ENCODE peak calls at places on chromosomes 3 and 15, in six cellular contexts. One of them, this sample, is unnamed.

GRCh38 chr15:48582472-48583235 is 62.9 kb downstream of the FBN1 start:
- DNase-seq in mesenchymal stem cell: peak
- DNase-seq in body of pancreas: no peak
- DNase-seq in CD8-positive, alpha-beta memory T cell: no peak
- DNase-seq in IMR-90: peak
- DNase-seq in aorta: no peak
- DNase-seq in this sample: no peak

GRCh38 chr15:56496635-56497034 is 31.7 kb upstream of the MNS1 start:
- DNase-seq in CD8-positive, alpha-beta memory T cell: peak
- DNase-seq in mesenchymal stem cell: peak
- DNase-seq in aorta: no peak
- DNase-seq in IMR-90: peak
- DNase-seq in body of pancreas: no peak
- DNase-seq in this sample: no peak

GRCh38 chr3:192092388-192093005 is 631.5 kb downstream of the PYDC2 start:
- DNase-seq in CD8-positive, alpha-beta memory T cell: no peak
- DNase-seq in IMR-90: no peak
- DNase-seq in mesenchymal stem cell: no peak
- DNase-seq in body of pancreas: no peak
- DNase-seq in aorta: no peak
- DNase-seq in this sample: no peak

GRCh38 chr3:31862861-31863260 is 118.2 kb downstream of the OSBPL10 start:
- DNase-seq in CD8-positive, alpha-beta memory T cell: no peak
- DNase-seq in mesenchymal stem cell: peak
- DNase-seq in body of pancreas: no peak
- DNase-seq in aorta: no peak
- DNase-seq in IMR-90: peak
- DNase-seq in this sample: no peak

GRCh38 chr3:179146911-179147570 is 1.1 kb upstream of the PIK3CA start:
- DNase-seq in IMR-90: peak
- DNase-seq in body of pancreas: no peak
- DNase-seq in mesenchymal stem cell: peak
- DNase-seq in CD8-positive, alpha-beta memory T cell: peak
- DNase-seq in aorta: no peak
- DNase-seq in this sample: no peak

GRCh38 chr15:83766326-83766725 is 112.4 kb downstream of the ADAMTSL3 start:
- DNase-seq in aorta: no peak
- DNase-seq in CD8-positive, alpha-beta memory T cell: no peak
- DNase-seq in body of pancreas: no peak
- DNase-seq in mesenchymal stem cell: no peak
- DNase-seq in IMR-90: peak
- DNase-seq in this sample: no peak

GRCh38 chr3:190696777-190697501 is 165.6 kb downstream of the GMNC start:
- DNase-seq in mesenchymal stem cell: peak
- DNase-seq in IMR-90: peak
- DNase-seq in body of pancreas: no peak
- DNase-seq in CD8-positive, alpha-beta memory T cell: no peak
- DNase-seq in aorta: no peak
- DNase-seq in this sample: no peak

GRCh38 chr15:85792872-85793621 is 1.7 kb downstream of the KLHL25 start:
- DNase-seq in body of pancreas: no peak
- DNase-seq in IMR-90: no peak
- DNase-seq in CD8-positive, alpha-beta memory T cell: no peak
- DNase-seq in mesenchymal stem cell: no peak
- DNase-seq in aorta: no peak
- DNase-seq in this sample: no peak

GRCh38 chr3:38001456-38002081 is 11.0 kb downstream of the VILL start:
- DNase-seq in aorta: peak
- DNase-seq in mesenchymal stem cell: no peak
- DNase-seq in CD8-positive, alpha-beta memory T cell: no peak
- DNase-seq in body of pancreas: peak
- DNase-seq in IMR-90: no peak
- DNase-seq in this sample: peak

GRCh38 chr3:45035441-45036301 is 9.6 kb downstream of the CLEC3B start:
- DNase-seq in body of pancreas: no peak
- DNase-seq in aorta: peak
- DNase-seq in IMR-90: peak
- DNase-seq in mesenchymal stem cell: peak
- DNase-seq in CD8-positive, alpha-beta memory T cell: no peak
- DNase-seq in this sample: peak

GRCh38 chr15:80214979-80215378 is 37.0 kb downstream of the CTXND1 start:
- DNase-seq in CD8-positive, alpha-beta memory T cell: no peak
- DNase-seq in aorta: no peak
- DNase-seq in IMR-90: no peak
- DNase-seq in mesenchymal stem cell: no peak
- DNase-seq in body of pancreas: peak
- DNase-seq in this sample: no peak

GRCh38 chr3:146166450-146167222 is 5.7 kb upstream of the PLOD2 start:
- DNase-seq in CD8-positive, alpha-beta memory T cell: no peak
- DNase-seq in IMR-90: peak
- DNase-seq in body of pancreas: no peak
- DNase-seq in mesenchymal stem cell: peak
- DNase-seq in aorta: no peak
- DNase-seq in this sample: no peak

GRCh38 chr3:174957081-174957480 is 97.9 kb downstream of the NAALADL2 start:
- DNase-seq in body of pancreas: no peak
- DNase-seq in mesenchymal stem cell: peak
- DNase-seq in aorta: no peak
- DNase-seq in CD8-positive, alpha-beta memory T cell: no peak
- DNase-seq in IMR-90: peak
- DNase-seq in this sample: no peak

GRCh38 chr15:78424673-78425072 is 13.3 kb upstream of the IREB2 start:
- DNase-seq in body of pancreas: no peak
- DNase-seq in IMR-90: no peak
- DNase-seq in CD8-positive, alpha-beta memory T cell: no peak
- DNase-seq in mesenchymal stem cell: no peak
- DNase-seq in aorta: no peak
- DNase-seq in this sample: no peak
- H3K4me3 ChIP-seq in body of pancreas: no peak
- H3K4me3 ChIP-seq in IMR-90: no peak
- H3K4me3 ChIP-seq in CD8-positive, alpha-beta memory T cell: no peak
- H3K4me3 ChIP-seq in mesenchymal stem cell: no peak
- H3K4me3 ChIP-seq in aorta: no peak
- H3K4me3 ChIP-seq in this sample: no peak

GRCh38 chr3:50156991-50157493 is 1.9 kb downstream of the SEMA3F start:
- DNase-seq in CD8-positive, alpha-beta memory T cell: no peak
- DNase-seq in aorta: no peak
- DNase-seq in mesenchymal stem cell: peak
- DNase-seq in IMR-90: peak
- DNase-seq in body of pancreas: no peak
- DNase-seq in this sample: no peak
- H3K27ac ChIP-seq in CD8-positive, alpha-beta memory T cell: no peak
- H3K27ac ChIP-seq in aorta: no peak
- H3K27ac ChIP-seq in mesenchymal stem cell: no peak
- H3K27ac ChIP-seq in IMR-90: peak
- H3K27ac ChIP-seq in body of pancreas: no peak
- H3K27ac ChIP-seq in this sample: no peak

GRCh38 chr15:31367021-31367729 is 40.5 kb downstream of the KLF13 start:
- DNase-seq in aorta: no peak
- DNase-seq in body of pancreas: no peak
- DNase-seq in CD8-positive, alpha-beta memory T cell: no peak
- DNase-seq in IMR-90: no peak
- DNase-seq in mesenchymal stem cell: no peak
- DNase-seq in this sample: peak
- H3K4me3 ChIP-seq in aorta: no peak
- H3K4me3 ChIP-seq in body of pancreas: no peak
- H3K4me3 ChIP-seq in CD8-positive, alpha-beta memory T cell: peak
- H3K4me3 ChIP-seq in IMR-90: no peak
- H3K4me3 ChIP-seq in mesenchymal stem cell: no peak
- H3K4me3 ChIP-seq in this sample: peak

GRCh38 chr15:59345326-59345725 is 27.3 kb downstream of the MYO1E start:
- DNase-seq in IMR-90: no peak
- DNase-seq in mesenchymal stem cell: no peak
- DNase-seq in body of pancreas: no peak
- DNase-seq in aorta: no peak
- DNase-seq in CD8-positive, alpha-beta memory T cell: no peak
- DNase-seq in this sample: no peak

GRCh38 chr15:59349715-59350420 is 22.8 kb downstream of the MYO1E start:
- DNase-seq in aorta: no peak
- DNase-seq in mesenchymal stem cell: peak
- DNase-seq in CD8-positive, alpha-beta memory T cell: no peak
- DNase-seq in IMR-90: peak
- DNase-seq in body of pancreas: no peak
- DNase-seq in this sample: peak

GRCh38 chr15:59346951-59347350 is 25.7 kb downstream of the MYO1E start:
- DNase-seq in aorta: no peak
- DNase-seq in CD8-positive, alpha-beta memory T cell: no peak
- DNase-seq in body of pancreas: no peak
- DNase-seq in mesenchymal stem cell: no peak
- DNase-seq in IMR-90: no peak
- DNase-seq in this sample: no peak

GRCh38 chr15:59350421-59350732 is 22.3 kb downstream of the MYO1E start:
- DNase-seq in IMR-90: no peak
- DNase-seq in body of pancreas: no peak
- DNase-seq in CD8-positive, alpha-beta memory T cell: no peak
- DNase-seq in mesenchymal stem cell: no peak
- DNase-seq in aorta: no peak
- DNase-seq in this sample: no peak

DNA sequence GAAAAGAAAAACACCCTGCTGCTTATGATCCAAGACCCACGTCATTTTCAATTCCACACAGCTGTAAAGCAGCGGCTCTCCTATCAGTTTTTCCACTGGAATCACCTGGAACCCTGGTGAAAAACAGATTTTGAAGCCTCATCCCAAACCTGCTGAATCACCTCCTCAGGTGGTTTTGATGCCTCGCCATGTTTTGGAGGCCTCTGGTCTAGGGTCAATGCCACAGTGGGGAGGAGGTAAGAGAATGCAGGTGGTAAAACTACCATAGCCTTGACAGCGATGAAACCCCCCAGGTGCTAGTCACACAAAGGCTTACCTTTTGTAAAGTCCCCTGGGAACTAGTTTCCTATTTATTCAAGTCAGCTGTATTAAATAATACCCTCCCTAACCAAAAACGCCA is 24.8 kb downstream of the MYO1E start:
- DNase-seq in IMR-90: no peak
- DNase-seq in mesenchymal stem cell: no peak
- DNase-seq in aorta: no peak
- DNase-seq in CD8-positive, alpha-beta memory T cell: no peak
- DNase-seq in body of pancreas: no peak
- DNase-seq in this sample: no peak
- H3K27ac ChIP-seq in IMR-90: no peak
- H3K27ac ChIP-seq in mesenchymal stem cell: no peak
- H3K27ac ChIP-seq in aorta: no peak
- H3K27ac ChIP-seq in CD8-positive, alpha-beta memory T cell: no peak
- H3K27ac ChIP-seq in body of pancreas: no peak
- H3K27ac ChIP-seq in this sample: no peak

GRCh38 chr3:142210144-142210543 is 15.2 kb downstream of the GK5 start:
- DNase-seq in mesenchymal stem cell: peak
- DNase-seq in aorta: no peak
- DNase-seq in CD8-positive, alpha-beta memory T cell: no peak
- DNase-seq in IMR-90: no peak
- DNase-seq in body of pancreas: no peak
- DNase-seq in this sample: no peak
- H3K4me3 ChIP-seq in mesenchymal stem cell: no peak
- H3K4me3 ChIP-seq in aorta: peak
- H3K4me3 ChIP-seq in CD8-positive, alpha-beta memory T cell: no peak
- H3K4me3 ChIP-seq in IMR-90: no peak
- H3K4me3 ChIP-seq in body of pancreas: no peak
- H3K4me3 ChIP-seq in this sample: no peak

DNA sequence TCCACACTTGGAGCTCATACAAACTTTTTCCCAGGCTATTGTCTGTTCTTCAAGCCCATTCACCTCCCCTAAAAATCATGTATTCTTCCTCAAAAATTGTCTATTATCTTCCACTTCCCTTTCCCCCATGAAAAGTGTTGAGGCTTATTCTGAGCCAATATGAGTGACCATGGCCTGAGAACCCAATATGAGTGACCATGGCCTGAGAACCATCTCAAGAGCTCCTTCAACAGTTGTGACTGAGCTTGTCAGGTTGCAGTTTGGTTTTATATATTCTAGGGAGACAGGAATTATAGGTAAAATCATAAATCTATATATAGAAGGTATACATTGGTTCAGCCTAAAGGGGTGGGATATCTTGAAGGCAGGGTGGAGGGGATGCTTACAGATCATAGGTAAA is 95.6 kb downstream of the TGFBR2 start:
- DNase-seq in IMR-90: no peak
- DNase-seq in aorta: no peak
- DNase-seq in body of pancreas: no peak
- DNase-seq in mesenchymal stem cell: no peak
- DNase-seq in CD8-positive, alpha-beta memory T cell: no peak
- DNase-seq in this sample: no peak
- H3K27ac ChIP-seq in IMR-90: no peak
- H3K27ac ChIP-seq in aorta: no peak
- H3K27ac ChIP-seq in body of pancreas: no peak
- H3K27ac ChIP-seq in mesenchymal stem cell: no peak
- H3K27ac ChIP-seq in CD8-positive, alpha-beta memory T cell: no peak
- H3K27ac ChIP-seq in this sample: no peak

GRCh38 chr3:13379191-13379830 is 40.8 kb downstream of the NUP210 start:
- DNase-seq in aorta: peak
- DNase-seq in body of pancreas: no peak
- DNase-seq in mesenchymal stem cell: peak
- DNase-seq in IMR-90: peak
- DNase-seq in CD8-positive, alpha-beta memory T cell: no peak
- DNase-seq in this sample: peak
- H3K4me3 ChIP-seq in aorta: no peak
- H3K4me3 ChIP-seq in body of pancreas: no peak
- H3K4me3 ChIP-seq in mesenchymal stem cell: no peak
- H3K4me3 ChIP-seq in IMR-90: no peak
- H3K4me3 ChIP-seq in CD8-positive, alpha-beta memory T cell: no peak
- H3K4me3 ChIP-seq in this sample: no peak

GRCh38 chr15:98791046-98791701 is 142.8 kb downstream of the IGF1R start:
- DNase-seq in CD8-positive, alpha-beta memory T cell: no peak
- DNase-seq in IMR-90: no peak
- DNase-seq in body of pancreas: no peak
- DNase-seq in mesenchymal stem cell: no peak
- DNase-seq in aorta: no peak
- DNase-seq in this sample: no peak

GRCh38 chr15:98790270-98790669 is 141.9 kb downstream of the IGF1R start:
- DNase-seq in aorta: no peak
- DNase-seq in IMR-90: no peak
- DNase-seq in body of pancreas: no peak
- DNase-seq in CD8-positive, alpha-beta memory T cell: no peak
- DNase-seq in mesenchymal stem cell: no peak
- DNase-seq in this sample: no peak

GRCh38 chr15:98787936-98788757 is 139.8 kb downstream of the IGF1R start:
- DNase-seq in mesenchymal stem cell: peak
- DNase-seq in IMR-90: peak
- DNase-seq in CD8-positive, alpha-beta memory T cell: no peak
- DNase-seq in aorta: no peak
- DNase-seq in body of pancreas: no peak
- DNase-seq in this sample: no peak

GRCh38 chr15:98787190-98787589 is 138.9 kb downstream of the IGF1R start:
- DNase-seq in IMR-90: no peak
- DNase-seq in aorta: no peak
- DNase-seq in mesenchymal stem cell: no peak
- DNase-seq in body of pancreas: no peak
- DNase-seq in CD8-positive, alpha-beta memory T cell: no peak
- DNase-seq in this sample: no peak

DNA sequence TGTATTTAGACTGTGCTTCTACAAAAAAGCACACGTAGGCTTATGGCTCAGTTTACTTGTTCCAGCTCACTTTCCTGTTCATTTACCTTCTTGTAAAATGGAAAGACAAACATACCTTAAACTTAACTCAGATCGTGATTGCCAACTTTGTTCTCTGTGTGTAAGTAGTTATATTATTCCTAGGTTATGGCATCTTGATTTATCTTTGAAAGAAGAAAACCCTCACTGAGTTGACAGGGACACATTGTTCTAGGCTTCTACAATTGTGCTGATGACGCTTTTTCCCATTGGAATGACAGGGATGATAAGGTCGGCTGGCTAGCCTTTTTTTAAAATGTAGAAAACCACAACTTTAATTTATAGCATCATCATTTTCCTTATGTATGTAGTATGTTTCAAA is 140.7 kb downstream of the IGF1R start:
- DNase-seq in IMR-90: no peak
- DNase-seq in aorta: no peak
- DNase-seq in mesenchymal stem cell: no peak
- DNase-seq in CD8-positive, alpha-beta memory T cell: no peak
- DNase-seq in body of pancreas: no peak
- DNase-seq in this sample: no peak
- H3K27ac ChIP-seq in IMR-90: no peak
- H3K27ac ChIP-seq in aorta: no peak
- H3K27ac ChIP-seq in mesenchymal stem cell: no peak
- H3K27ac ChIP-seq in CD8-positive, alpha-beta memory T cell: no peak
- H3K27ac ChIP-seq in body of pancreas: no peak
- H3K27ac ChIP-seq in this sample: no peak

This sample was measured in psoas muscle.